ENCODE peak calls at places on chromosomes 6 and 20, in five cellular contexts. P is HepG2, F is HEK293T, B is H1, M is GM12878. N is an unnamed sample.

GRCh38 chr6:20703049-20703448 is 168.8 kb downstream of the CDKAL1 start:
- DNase-seq in P (no peak), M (no peak), F (no peak), B (no peak), N (no peak)

GRCh38 chr6:74733830-74734591 is 471.8 kb downstream of the COL12A1 start:
- DNase-seq in M (no peak), F (no peak), B (no peak), P (no peak), N (no peak)

GRCh38 chr6:141326426-141326825 is 806.3 kb upstream of the GJE1 start:
- DNase-seq in B (no peak), P (peak), F (no peak), M (no peak), N (no peak)

GRCh38 chr20:9401381-9401780 is 113.0 kb upstream of the LAMP5 start:
- DNase-seq in M (no peak), P (no peak), F (no peak), B (no peak), N (no peak)

GRCh38 chr6:128516514-128516898 is 3.9 kb downstream of the PTPRK start:
- DNase-seq in F (peak), P (peak), M (no peak), B (no peak), N (no peak)

GRCh38 chr6:107670792-107671199 is 153.3 kb downstream of the SCML4 start:
- DNase-seq in P (no peak), F (no peak), M (peak), B (no peak), N (no peak)

GRCh38 chr6:5484692-5485091 is 223.4 kb downstream of the FARS2 start:
- DNase-seq in M (no peak), B (no peak), F (no peak), P (no peak), N (no peak)

GRCh38 chr6:92428443-92428842 is 990.9 kb downstream of the EPHA7 start:
- DNase-seq in M (no peak), P (no peak), F (no peak), B (no peak), N (no peak)

GRCh38 chr6:118780728-118781127 is 113.2 kb upstream of the ASF1A start:
- DNase-seq in P (no peak), M (no peak), F (no peak), B (no peak), N (no peak)

GRCh38 chr6:89500486-89501020 is 67.6 kb downstream of the ANKRD6 start:
- DNase-seq in M (no peak), B (no peak), P (no peak), F (no peak), N (no peak)

GRCh38 chr20:1636621-1637020 is 16.8 kb upstream of the SIRPB1 start:
- DNase-seq in F (no peak), B (no peak), M (no peak), P (peak), N (no peak)

GRCh38 chr6:72420409-72420808 is 201.5 kb upstream of the KCNQ5 start:
- DNase-seq in P (no peak), M (no peak), F (no peak), B (no peak), N (no peak)
- TF ChIP-seq SUZ12 in P (no peak), M (no peak), F (no peak), B (no peak), N (no peak)

DNA sequence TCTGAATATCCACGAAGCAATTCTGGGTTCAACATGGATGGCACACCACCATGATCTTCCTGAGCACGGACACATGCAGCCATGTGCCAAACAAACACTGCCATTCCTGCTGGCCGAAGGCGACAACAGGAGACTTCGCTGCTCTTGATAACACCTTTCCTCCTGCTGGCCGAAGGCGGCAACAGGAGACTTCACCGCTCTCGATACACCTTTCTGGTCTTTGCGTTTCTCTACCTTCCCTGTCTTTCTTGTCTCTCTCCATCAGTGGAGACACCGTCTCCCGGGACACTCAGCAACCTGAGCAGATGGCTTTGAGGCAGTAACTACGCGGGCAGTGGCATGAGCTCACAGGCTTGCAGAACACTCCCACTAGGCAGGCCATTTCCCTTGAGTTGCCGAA is 54.9 kb upstream of the MPC1 start:
- DNase-seq in F (no peak), M (no peak), B (no peak), P (no peak), N (no peak)
- TF ChIP-seq SUZ12 in F (no peak), M (no peak), B (no peak), P (no peak), N (no peak)

DNA sequence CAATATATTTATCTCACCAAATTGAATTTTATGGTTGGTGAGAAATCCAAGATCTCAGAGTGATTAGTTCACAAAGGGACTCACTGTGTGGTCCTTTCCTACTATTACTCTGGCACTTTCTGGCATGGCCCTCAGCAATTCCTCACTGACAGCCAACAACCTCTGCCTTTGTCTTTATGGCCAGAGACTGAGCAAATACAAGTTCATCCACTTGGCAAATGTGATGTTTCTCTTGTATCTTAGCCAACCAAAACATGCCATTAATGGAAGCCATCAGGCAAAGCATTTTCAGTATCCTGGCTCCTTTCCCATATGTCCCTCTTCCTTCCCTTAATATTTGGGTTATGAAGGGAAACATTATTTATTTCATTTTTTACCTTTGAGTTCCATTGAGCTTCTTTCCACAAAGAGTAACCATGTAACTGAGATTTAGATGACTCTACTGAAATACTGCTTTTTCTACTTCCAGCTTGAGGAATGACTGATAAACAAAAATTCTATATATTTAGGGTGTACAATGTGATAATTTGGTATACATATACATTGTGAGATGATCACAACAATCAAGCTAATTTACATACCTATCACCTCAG is 30.8 kb upstream of the SMLR1 start:
- DNase-seq in F (no peak), B (no peak), P (no peak), M (no peak), N (no peak)
- TF ChIP-seq SUZ12 in F (no peak), B (no peak), P (no peak), M (no peak), N (no peak)

DNA sequence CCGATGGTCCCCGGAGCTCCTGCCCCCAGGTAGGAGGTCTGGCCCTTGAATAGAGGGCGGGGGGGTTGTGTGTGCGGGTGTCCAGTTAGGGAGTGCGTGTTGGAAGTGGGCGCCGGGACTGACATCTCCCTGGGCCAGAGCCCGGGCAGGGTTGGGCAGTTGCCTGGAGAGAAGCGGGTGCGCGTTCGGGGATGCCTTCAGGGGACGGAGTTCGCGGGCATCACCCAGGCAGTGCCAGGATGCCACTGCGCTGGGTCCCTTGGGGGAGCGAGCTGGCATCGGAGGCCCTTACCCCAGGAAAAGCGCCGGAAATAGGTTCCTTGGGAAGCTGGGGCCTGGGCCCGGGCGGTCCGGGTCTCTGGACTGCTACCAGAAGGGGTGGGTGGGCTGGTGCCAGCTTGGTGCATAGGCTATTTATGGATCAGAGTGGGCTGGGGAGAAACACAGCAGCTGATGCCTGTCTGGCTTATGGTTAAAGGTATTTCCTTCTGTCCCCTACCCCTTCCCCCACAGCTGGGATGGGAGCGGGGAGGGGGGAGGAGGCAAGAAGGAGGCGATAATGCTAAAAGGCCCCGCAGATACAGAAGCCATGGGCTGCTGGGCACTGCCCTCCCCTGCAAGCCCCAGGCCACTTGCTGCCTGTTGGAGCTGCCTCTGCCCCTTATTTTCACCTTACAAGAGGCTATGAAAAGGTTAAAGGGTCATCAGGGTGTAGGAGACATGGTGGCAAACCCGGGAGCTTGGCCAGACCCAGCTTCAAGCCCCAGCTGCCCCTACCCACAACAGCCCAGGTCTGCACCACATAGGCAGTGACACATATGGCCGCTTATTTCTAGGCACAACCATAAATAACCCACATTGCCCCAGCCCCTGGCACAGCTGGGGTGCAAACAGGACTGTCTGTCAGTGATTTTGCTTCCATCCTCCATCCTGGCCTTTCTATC is 638 bp downstream of the PACSIN1 start:
- DNase-seq in M (no peak), F (no peak), P (no peak), B (no peak), N (no peak)
- TF ChIP-seq SUZ12 in M (no peak), F (no peak), P (no peak), B (no peak), N (no peak)

DNA sequence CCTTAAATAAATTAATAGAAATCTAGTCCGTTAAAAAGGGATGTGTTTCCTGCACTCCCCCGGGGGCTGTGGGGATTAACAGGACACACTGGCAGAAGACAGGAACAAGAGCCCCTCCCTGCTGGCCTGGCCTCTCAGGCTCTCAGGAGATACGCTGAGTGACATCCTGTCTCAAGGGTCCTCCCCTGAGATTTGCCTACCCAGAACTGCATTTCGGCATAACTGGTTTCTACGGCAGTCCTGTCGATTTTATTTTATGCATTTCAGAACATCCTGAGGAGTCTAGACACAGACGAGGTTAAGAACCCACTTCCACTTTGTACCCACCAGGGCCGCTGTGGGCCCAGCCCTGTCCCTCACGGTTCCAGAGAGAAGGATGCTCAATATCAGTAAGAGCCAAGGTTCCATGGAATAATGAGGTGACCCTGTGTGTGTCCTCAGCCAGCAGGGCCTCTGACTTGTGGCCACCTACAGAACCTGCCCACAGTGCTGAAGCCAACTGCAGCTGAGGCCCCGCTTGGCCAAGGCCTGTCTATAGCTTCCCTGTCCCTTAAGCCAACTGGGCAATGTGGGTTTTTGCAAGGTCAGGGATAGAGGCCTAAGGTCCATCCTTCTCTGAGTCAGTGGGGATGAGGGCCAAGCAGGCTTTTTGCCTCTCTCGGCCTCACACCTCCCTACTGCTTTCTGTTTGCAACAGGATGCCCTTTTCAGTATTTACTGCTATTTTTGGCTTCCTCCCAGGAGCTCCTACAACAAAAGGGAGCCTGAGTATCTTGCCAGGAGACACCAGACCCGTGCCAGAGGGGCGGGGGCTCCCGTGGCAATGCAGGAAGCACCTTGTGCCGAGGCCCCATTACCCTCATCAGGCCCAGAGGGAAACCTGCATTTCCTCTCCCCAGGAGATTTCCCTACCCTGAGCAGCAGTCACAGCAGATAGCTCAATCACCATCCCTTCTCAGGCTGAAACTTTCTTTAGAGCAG is 14.7 kb downstream of the UQCC2 start:
- DNase-seq in M (no peak), P (no peak), B (no peak), F (no peak), N (no peak)
- TF ChIP-seq SUZ12 in M (no peak), P (no peak), B (no peak), F (no peak), N (no peak)

GRCh38 chr20:43442310-43442880 is 15.3 kb upstream of the SRSF6 start:
- DNase-seq in F (peak), P (peak), M (no peak), B (no peak), N (no peak)
- TF ChIP-seq SUZ12 in F (no peak), P (no peak), M (no peak), B (no peak), N (no peak)

GRCh38 chr20:8291873-8292272 is 159.8 kb downstream of the PLCB1 start:
- DNase-seq in B (no peak), P (no peak), M (no peak), F (no peak), N (no peak)
- TF ChIP-seq SUZ12 in B (no peak), P (no peak), M (no peak), F (no peak), N (no peak)

GRCh38 chr6:14796974-14797762 is 448.7 kb upstream of the JARID2 start:
- DNase-seq in B (no peak), P (no peak), M (no peak), F (no peak), N (no peak)
- TF ChIP-seq SUZ12 in B (no peak), P (no peak), M (no peak), F (no peak), N (no peak)